ENCODE peak calls at places on chromosomes 4 and X, in seven cellular contexts. One of them, this sample, is unnamed.

GRCh38 chr4:118865091-118865708 is 23.5 kb upstream of the SYNPO2 start:
- DNase-seq in PC-3: peak
- DNase-seq in mesendoderm: peak
- DNase-seq in mammary epithelial cell: peak
- DNase-seq in GM23248: peak
- DNase-seq in IMR-90: peak
- DNase-seq in HepG2: peak
- DNase-seq in this sample: peak

GRCh38 chr4:117481742-117482141 is 396.4 kb upstream of the TRAM1L1 start:
- DNase-seq in PC-3: no peak
- DNase-seq in mesendoderm: no peak
- DNase-seq in mammary epithelial cell: peak
- DNase-seq in GM23248: no peak
- DNase-seq in IMR-90: peak
- DNase-seq in HepG2: no peak
- DNase-seq in this sample: no peak

GRCh38 chr4:61202638-61203495 is 2.7 kb downstream of the ADGRL3 start:
- DNase-seq in PC-3: peak
- DNase-seq in mesendoderm: peak
- DNase-seq in mammary epithelial cell: peak
- DNase-seq in GM23248: no peak
- DNase-seq in IMR-90: no peak
- DNase-seq in HepG2: no peak
- DNase-seq in this sample: no peak

GRCh38 chrX:13087322-13088154 is 43.1 kb upstream of the FAM9C start:
- DNase-seq in PC-3: peak
- DNase-seq in mesendoderm: no peak
- DNase-seq in mammary epithelial cell: peak
- DNase-seq in GM23248: no peak
- DNase-seq in IMR-90: peak
- DNase-seq in HepG2: no peak
- DNase-seq in this sample: peak

GRCh38 chrX:125203379-125203736 is 116.3 kb upstream of the TEX13C start:
- DNase-seq in PC-3: no peak
- DNase-seq in mesendoderm: peak
- DNase-seq in mammary epithelial cell: no peak
- DNase-seq in GM23248: peak
- DNase-seq in IMR-90: no peak
- DNase-seq in HepG2: no peak
- DNase-seq in this sample: no peak

GRCh38 chrX:94492541-94492940 is 818.5 kb downstream of the FAM133A start:
- DNase-seq in PC-3: no peak
- DNase-seq in mesendoderm: peak
- DNase-seq in mammary epithelial cell: no peak
- DNase-seq in GM23248: no peak
- DNase-seq in IMR-90: no peak
- DNase-seq in HepG2: no peak
- DNase-seq in this sample: no peak

GRCh38 chrX:97021680-97022079 is 138.0 kb downstream of the RPA4 start:
- DNase-seq in PC-3: peak
- DNase-seq in mesendoderm: no peak
- DNase-seq in mammary epithelial cell: peak
- DNase-seq in GM23248: peak
- DNase-seq in IMR-90: peak
- DNase-seq in HepG2: no peak
- DNase-seq in this sample: no peak

GRCh38 chr4:99104153-99104552 is 15.6 kb upstream of the ADH5 start:
- DNase-seq in PC-3: no peak
- DNase-seq in mesendoderm: peak
- DNase-seq in mammary epithelial cell: no peak
- DNase-seq in GM23248: peak
- DNase-seq in IMR-90: peak
- DNase-seq in HepG2: no peak
- DNase-seq in this sample: no peak

GRCh38 chrX:7132335-7133035 is 15.0 kb upstream of the STS start:
- DNase-seq in PC-3: peak
- DNase-seq in mesendoderm: peak
- DNase-seq in mammary epithelial cell: peak
- DNase-seq in GM23248: peak
- DNase-seq in IMR-90: peak
- DNase-seq in HepG2: peak
- DNase-seq in this sample: peak

GRCh38 chr4:186943607-186943908 is 219.9 kb upstream of the FAT1 start:
- DNase-seq in PC-3: no peak
- DNase-seq in mesendoderm: no peak
- DNase-seq in mammary epithelial cell: no peak
- DNase-seq in GM23248: no peak
- DNase-seq in IMR-90: no peak
- DNase-seq in HepG2: no peak
- DNase-seq in this sample: no peak

GRCh38 chr4:123471655-123472054 is 75.1 kb downstream of the SPRY1 start:
- DNase-seq in PC-3: no peak
- DNase-seq in mesendoderm: no peak
- DNase-seq in mammary epithelial cell: no peak
- DNase-seq in GM23248: no peak
- DNase-seq in IMR-90: no peak
- DNase-seq in HepG2: no peak
- DNase-seq in this sample: no peak

GRCh38 chrX:54452920-54453319 is 12.7 kb downstream of the TSR2 start:
- DNase-seq in PC-3: peak
- DNase-seq in mesendoderm: peak
- DNase-seq in mammary epithelial cell: no peak
- DNase-seq in GM23248: peak
- DNase-seq in IMR-90: peak
- DNase-seq in HepG2: peak
- DNase-seq in this sample: no peak

GRCh38 chr4:108433832-108434231 is 186.5 kb upstream of the RPL34 start:
- DNase-seq in PC-3: peak
- DNase-seq in mesendoderm: no peak
- DNase-seq in mammary epithelial cell: peak
- DNase-seq in GM23248: peak
- DNase-seq in IMR-90: peak
- DNase-seq in HepG2: no peak
- DNase-seq in this sample: no peak

GRCh38 chr4:100076753-100077152 is 113.5 kb downstream of the DDIT4L start:
- DNase-seq in PC-3: peak
- DNase-seq in mesendoderm: peak
- DNase-seq in mammary epithelial cell: no peak
- DNase-seq in GM23248: no peak
- DNase-seq in IMR-90: peak
- DNase-seq in HepG2: no peak
- DNase-seq in this sample: no peak

GRCh38 chrX:50838820-50839600 is 25.0 kb upstream of the SHROOM4 start:
- DNase-seq in PC-3: peak
- DNase-seq in mesendoderm: no peak
- DNase-seq in mammary epithelial cell: peak
- DNase-seq in GM23248: peak
- DNase-seq in IMR-90: no peak
- DNase-seq in HepG2: no peak
- DNase-seq in this sample: no peak

GRCh38 chrX:40154229-40154852 is 56.6 kb upstream of the BCOR start:
- DNase-seq in PC-3: peak
- DNase-seq in mesendoderm: peak
- DNase-seq in mammary epithelial cell: no peak
- DNase-seq in GM23248: peak
- DNase-seq in IMR-90: no peak
- DNase-seq in HepG2: peak
- DNase-seq in this sample: no peak

GRCh38 chr4:147975902-147976301 is 244.0 kb downstream of the ARHGAP10 start:
- DNase-seq in PC-3: no peak
- DNase-seq in mesendoderm: no peak
- DNase-seq in mammary epithelial cell: peak
- DNase-seq in GM23248: peak
- DNase-seq in IMR-90: peak
- DNase-seq in HepG2: no peak
- DNase-seq in this sample: no peak

GRCh38 chrX:11688201-11688600 is 22.5 kb upstream of the ARHGAP6 start:
- DNase-seq in PC-3: peak
- DNase-seq in mesendoderm: no peak
- DNase-seq in mammary epithelial cell: no peak
- DNase-seq in GM23248: peak
- DNase-seq in IMR-90: no peak
- DNase-seq in HepG2: no peak
- DNase-seq in this sample: no peak

GRCh38 chrX:32572644-32573043 is 638.7 kb downstream of the DMD start:
- DNase-seq in PC-3: no peak
- DNase-seq in mesendoderm: peak
- DNase-seq in mammary epithelial cell: no peak
- DNase-seq in GM23248: no peak
- DNase-seq in IMR-90: peak
- DNase-seq in HepG2: no peak
- DNase-seq in this sample: no peak

GRCh38 chrX:141760761-141761160 is 62.2 kb upstream of the SPANXD start:
- DNase-seq in PC-3: peak
- DNase-seq in mesendoderm: no peak
- DNase-seq in mammary epithelial cell: peak
- DNase-seq in GM23248: no peak
- DNase-seq in IMR-90: peak
- DNase-seq in HepG2: no peak
- DNase-seq in this sample: no peak

GRCh38 chrX:8738588-8739189 is 6.8 kb upstream of the ANOS1 start:
- DNase-seq in PC-3: peak
- DNase-seq in mesendoderm: peak
- DNase-seq in mammary epithelial cell: no peak
- DNase-seq in GM23248: peak
- DNase-seq in IMR-90: peak
- DNase-seq in HepG2: peak
- DNase-seq in this sample: no peak

GRCh38 chr4:95155759-95156451 is 392.9 kb downstream of the UNC5C start:
- DNase-seq in PC-3: peak
- DNase-seq in mesendoderm: peak
- DNase-seq in mammary epithelial cell: peak
- DNase-seq in GM23248: peak
- DNase-seq in IMR-90: peak
- DNase-seq in HepG2: peak
- DNase-seq in this sample: no peak

GRCh38 chr4:84028340-84028739 is 470.8 kb downstream of the NKX6-1 start:
- DNase-seq in PC-3: no peak
- DNase-seq in mesendoderm: peak
- DNase-seq in mammary epithelial cell: no peak
- DNase-seq in GM23248: no peak
- DNase-seq in IMR-90: no peak
- DNase-seq in HepG2: no peak
- DNase-seq in this sample: no peak

GRCh38 chrX:63784902-63785692 is at the start of gene ARHGEF9:
- DNase-seq in PC-3: no peak
- DNase-seq in mesendoderm: peak
- DNase-seq in mammary epithelial cell: no peak
- DNase-seq in GM23248: peak
- DNase-seq in IMR-90: no peak
- DNase-seq in HepG2: no peak
- DNase-seq in this sample: no peak

GRCh38 chr4:154049457-154050181 is 260.7 kb upstream of the SFRP2 start:
- DNase-seq in PC-3: peak
- DNase-seq in mesendoderm: peak
- DNase-seq in mammary epithelial cell: peak
- DNase-seq in GM23248: peak
- DNase-seq in IMR-90: no peak
- DNase-seq in HepG2: peak
- DNase-seq in this sample: no peak

GRCh38 chr4:126414741-126415140 is 1100.0 kb downstream of the FAT4 start:
- DNase-seq in PC-3: no peak
- DNase-seq in mesendoderm: no peak
- DNase-seq in mammary epithelial cell: no peak
- DNase-seq in GM23248: no peak
- DNase-seq in IMR-90: no peak
- DNase-seq in HepG2: no peak
- DNase-seq in this sample: no peak

GRCh38 chr4:35591035-35591434 is 653.3 kb downstream of the ARAP2 start:
- DNase-seq in PC-3: no peak
- DNase-seq in mesendoderm: no peak
- DNase-seq in mammary epithelial cell: no peak
- DNase-seq in GM23248: no peak
- DNase-seq in IMR-90: no peak
- DNase-seq in HepG2: no peak
- DNase-seq in this sample: no peak
- H3K4me2 ChIP-seq in PC-3: no peak
- H3K4me2 ChIP-seq in mesendoderm: no peak
- H3K4me2 ChIP-seq in mammary epithelial cell: no peak
- H3K4me2 ChIP-seq in GM23248: no peak
- H3K4me2 ChIP-seq in IMR-90: no peak
- H3K4me2 ChIP-seq in HepG2: no peak
- H3K4me2 ChIP-seq in this sample: no peak

GRCh38 chr4:15682790-15683495 is 1.3 kb downstream of the FAM200B start:
- DNase-seq in PC-3: no peak
- DNase-seq in mesendoderm: no peak
- DNase-seq in mammary epithelial cell: no peak
- DNase-seq in GM23248: no peak
- DNase-seq in IMR-90: peak
- DNase-seq in HepG2: no peak
- DNase-seq in this sample: no peak
- H3K9ac ChIP-seq in PC-3: peak
- H3K9ac ChIP-seq in mesendoderm: peak
- H3K9ac ChIP-seq in mammary epithelial cell: peak
- H3K9ac ChIP-seq in GM23248: peak
- H3K9ac ChIP-seq in IMR-90: peak
- H3K9ac ChIP-seq in HepG2: peak
- H3K9ac ChIP-seq in this sample: peak

GRCh38 chr4:138310991-138311390 is 68.8 kb upstream of the SLC7A11 start:
- DNase-seq in PC-3: no peak
- DNase-seq in mesendoderm: no peak
- DNase-seq in mammary epithelial cell: peak
- DNase-seq in GM23248: peak
- DNase-seq in IMR-90: peak
- DNase-seq in HepG2: no peak
- DNase-seq in this sample: no peak

GRCh38 chr4:138307319-138307718 is 65.2 kb upstream of the SLC7A11 start:
- DNase-seq in PC-3: no peak
- DNase-seq in mesendoderm: no peak
- DNase-seq in mammary epithelial cell: no peak
- DNase-seq in GM23248: no peak
- DNase-seq in IMR-90: no peak
- DNase-seq in HepG2: no peak
- DNase-seq in this sample: no peak

GRCh38 chr4:138305055-138305454 is 62.9 kb upstream of the SLC7A11 start:
- DNase-seq in PC-3: no peak
- DNase-seq in mesendoderm: no peak
- DNase-seq in mammary epithelial cell: no peak
- DNase-seq in GM23248: no peak
- DNase-seq in IMR-90: no peak
- DNase-seq in HepG2: no peak
- DNase-seq in this sample: no peak

GRCh38 chr4:138310498-138310897 is 68.3 kb upstream of the SLC7A11 start:
- DNase-seq in PC-3: no peak
- DNase-seq in mesendoderm: no peak
- DNase-seq in mammary epithelial cell: peak
- DNase-seq in GM23248: peak
- DNase-seq in IMR-90: peak
- DNase-seq in HepG2: no peak
- DNase-seq in this sample: peak

GRCh38 chr4:138308421-138308820 is 66.3 kb upstream of the SLC7A11 start:
- DNase-seq in PC-3: peak
- DNase-seq in mesendoderm: no peak
- DNase-seq in mammary epithelial cell: peak
- DNase-seq in GM23248: peak
- DNase-seq in IMR-90: peak
- DNase-seq in HepG2: no peak
- DNase-seq in this sample: peak
- H3K4me2 ChIP-seq in PC-3: peak
- H3K4me2 ChIP-seq in mesendoderm: no peak
- H3K4me2 ChIP-seq in mammary epithelial cell: peak
- H3K4me2 ChIP-seq in GM23248: peak
- H3K4me2 ChIP-seq in IMR-90: no peak
- H3K4me2 ChIP-seq in HepG2: no peak
- H3K4me2 ChIP-seq in this sample: peak

GRCh38 chr4:133149364-133149695 is 236 bp downstream of the PCDH10 start:
- DNase-seq in PC-3: no peak
- DNase-seq in mesendoderm: no peak
- DNase-seq in mammary epithelial cell: no peak
- DNase-seq in GM23248: no peak
- DNase-seq in IMR-90: no peak
- DNase-seq in HepG2: no peak
- DNase-seq in this sample: no peak
- H3K9ac ChIP-seq in PC-3: no peak
- H3K9ac ChIP-seq in mesendoderm: peak
- H3K9ac ChIP-seq in mammary epithelial cell: no peak
- H3K9ac ChIP-seq in GM23248: no peak
- H3K9ac ChIP-seq in IMR-90: no peak
- H3K9ac ChIP-seq in HepG2: no peak
- H3K9ac ChIP-seq in this sample: no peak

This sample was measured in keratinocyte.